ENCODE peak calls at places on chromosomes 1 and 21, in four cellular contexts. One of them, this sample, is unnamed.
A peak's percentile ranks its signal among the peaks of the same experiment; 100 is the strongest.

GRCh38 chr1:118325545-118326225 is 140.7 kb upstream of the SPAG17 start:
- DNase-seq in HepG2: no peak
- DNase-seq in K562: no peak
- DNase-seq in GM12878: no peak
- DNase-seq in this sample: no peak

GRCh38 chr21:39258207-39258606 is 55.2 kb downstream of the BRWD1 start:
- DNase-seq in HepG2: no peak
- DNase-seq in K562: no peak
- DNase-seq in GM12878: no peak
- DNase-seq in this sample: no peak

GRCh38 chr21:33587792-33588484 is 546 bp downstream of the DONSON start:
- DNase-seq in HepG2: no peak
- DNase-seq in K562: peak; percentile 67
- DNase-seq in GM12878: no peak
- DNase-seq in this sample: peak; percentile 26

GRCh38 chr1:47898156-47898825 is 98.9 kb downstream of the TRABD2B start:
- DNase-seq in HepG2: no peak
- DNase-seq in K562: no peak
- DNase-seq in GM12878: no peak
- DNase-seq in this sample: peak; percentile 42

GRCh38 chr1:88053065-88053464 is 631.0 kb upstream of the PKN2 start:
- DNase-seq in HepG2: no peak
- DNase-seq in K562: no peak
- DNase-seq in GM12878: no peak
- DNase-seq in this sample: no peak

GRCh38 chr21:31248598-31248997 is 95.5 kb downstream of the TIAM1 start:
- DNase-seq in HepG2: no peak
- DNase-seq in K562: no peak
- DNase-seq in GM12878: no peak
- DNase-seq in this sample: no peak

GRCh38 chr21:20649231-20649630 is 349.0 kb upstream of the NCAM2 start:
- DNase-seq in HepG2: no peak
- DNase-seq in K562: no peak
- DNase-seq in GM12878: no peak
- DNase-seq in this sample: no peak

GRCh38 chr1:222926566-222926965 is 111.7 kb downstream of the DISP1 start:
- DNase-seq in HepG2: no peak
- DNase-seq in K562: no peak
- DNase-seq in GM12878: no peak
- DNase-seq in this sample: no peak

GRCh38 chr1:85182700-85183099 is 18.1 kb downstream of the SYDE2 start:
- DNase-seq in HepG2: no peak
- DNase-seq in K562: no peak
- DNase-seq in GM12878: no peak
- DNase-seq in this sample: no peak

GRCh38 chr1:1283821-1284220 is 3.6 kb downstream of the SCNN1D start:
- DNase-seq in HepG2: no peak
- DNase-seq in K562: peak; percentile 56
- DNase-seq in GM12878: peak; percentile 94
- DNase-seq in this sample: peak; percentile 29

GRCh38 chr21:28793043-28793442 is 199.6 kb downstream of the LTN1 start:
- DNase-seq in HepG2: no peak
- DNase-seq in K562: peak; percentile 30
- DNase-seq in GM12878: no peak
- DNase-seq in this sample: no peak

GRCh38 chr1:209749660-209750059 is 6.2 kb upstream of the TRAF3IP3 start:
- DNase-seq in HepG2: no peak
- DNase-seq in K562: no peak
- DNase-seq in GM12878: no peak
- DNase-seq in this sample: no peak

GRCh38 chr1:167077128-167077867 is 12.9 kb downstream of the GPA33 start:
- DNase-seq in HepG2: no peak
- DNase-seq in K562: no peak
- DNase-seq in GM12878: no peak
- DNase-seq in this sample: no peak

GRCh38 chr1:58249371-58249728 is 297.2 kb downstream of the OMA1 start:
- DNase-seq in HepG2: no peak
- DNase-seq in K562: no peak
- DNase-seq in GM12878: no peak
- DNase-seq in this sample: no peak

GRCh38 chr1:195791796-195792195 is 816.4 kb downstream of the KCNT2 start:
- DNase-seq in HepG2: no peak
- DNase-seq in K562: no peak
- DNase-seq in GM12878: no peak
- DNase-seq in this sample: no peak

GRCh38 chr1:31593770-31594632 is 17.7 kb downstream of the TINAGL1 start:
- DNase-seq in HepG2: peak; percentile 62
- DNase-seq in K562: peak; percentile 80
- DNase-seq in GM12878: peak; percentile 26
- DNase-seq in this sample: peak; percentile 88

GRCh38 chr1:185534806-185535205 is 199.4 kb upstream of the HMCN1 start:
- DNase-seq in HepG2: no peak
- DNase-seq in K562: no peak
- DNase-seq in GM12878: no peak
- DNase-seq in this sample: no peak

GRCh38 chr1:226798427-226799411 is 59.6 kb upstream of the ITPKB start:
- DNase-seq in HepG2: no peak
- DNase-seq in K562: peak; percentile 84
- DNase-seq in GM12878: peak; percentile 47
- DNase-seq in this sample: no peak
- TF ChIP-seq CBFB in HepG2: no peak
- TF ChIP-seq CBFB in K562: no peak
- TF ChIP-seq CBFB in GM12878: peak; percentile 56
- TF ChIP-seq CBFB in this sample: no peak

DNA sequence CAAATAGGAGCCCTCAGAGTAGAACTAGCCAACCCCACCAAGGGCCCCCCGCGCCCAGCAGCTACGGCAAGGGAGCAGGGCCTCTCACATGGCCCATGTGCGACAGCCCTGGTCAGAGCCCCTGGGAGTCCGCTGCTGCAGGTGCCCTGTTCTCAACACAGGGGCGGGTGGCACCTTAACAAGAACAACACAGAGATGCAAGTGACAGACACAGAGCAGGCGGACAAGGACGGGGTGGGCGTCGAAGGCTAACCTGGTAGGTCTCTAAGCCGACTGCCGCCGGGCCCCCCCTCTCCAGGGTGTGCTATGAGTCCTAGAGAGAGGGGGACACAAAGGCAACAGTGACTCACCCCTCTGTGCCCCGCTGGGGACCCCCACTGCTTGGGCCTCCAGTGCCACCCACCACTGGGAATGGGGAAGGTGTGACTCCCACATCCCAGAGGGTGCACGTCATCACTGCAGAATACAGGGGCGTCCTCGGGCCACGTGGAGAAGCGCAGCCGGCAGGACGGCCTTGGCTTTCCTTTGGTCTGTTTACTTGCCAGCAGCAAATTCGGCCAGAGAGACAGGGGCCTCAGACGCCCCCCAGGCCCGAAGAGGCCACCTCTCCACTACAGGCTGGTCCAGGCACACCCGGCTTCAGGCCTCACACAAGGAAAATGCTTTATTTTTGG is 44.8 kb downstream of the PRDM15 start:
- DNase-seq in HepG2: no peak
- DNase-seq in K562: no peak
- DNase-seq in GM12878: no peak
- DNase-seq in this sample: no peak
- TF ChIP-seq CBFB in HepG2: no peak
- TF ChIP-seq CBFB in K562: no peak
- TF ChIP-seq CBFB in GM12878: no peak
- TF ChIP-seq CBFB in this sample: no peak

GRCh38 chr1:246318622-246319021 is 188.5 kb downstream of the SMYD3 start:
- DNase-seq in HepG2: no peak
- DNase-seq in K562: no peak
- DNase-seq in GM12878: no peak
- DNase-seq in this sample: no peak

GRCh38 chr1:246319111-246319510 is 188.0 kb downstream of the SMYD3 start:
- DNase-seq in HepG2: no peak
- DNase-seq in K562: no peak
- DNase-seq in GM12878: no peak
- DNase-seq in this sample: no peak

GRCh38 chr1:246317291-246317690 is 189.8 kb downstream of the SMYD3 start:
- DNase-seq in HepG2: no peak
- DNase-seq in K562: no peak
- DNase-seq in GM12878: no peak
- DNase-seq in this sample: no peak

GRCh38 chr1:246320286-246320685 is 186.8 kb downstream of the SMYD3 start:
- DNase-seq in HepG2: no peak
- DNase-seq in K562: no peak
- DNase-seq in GM12878: no peak
- DNase-seq in this sample: no peak

DNA sequence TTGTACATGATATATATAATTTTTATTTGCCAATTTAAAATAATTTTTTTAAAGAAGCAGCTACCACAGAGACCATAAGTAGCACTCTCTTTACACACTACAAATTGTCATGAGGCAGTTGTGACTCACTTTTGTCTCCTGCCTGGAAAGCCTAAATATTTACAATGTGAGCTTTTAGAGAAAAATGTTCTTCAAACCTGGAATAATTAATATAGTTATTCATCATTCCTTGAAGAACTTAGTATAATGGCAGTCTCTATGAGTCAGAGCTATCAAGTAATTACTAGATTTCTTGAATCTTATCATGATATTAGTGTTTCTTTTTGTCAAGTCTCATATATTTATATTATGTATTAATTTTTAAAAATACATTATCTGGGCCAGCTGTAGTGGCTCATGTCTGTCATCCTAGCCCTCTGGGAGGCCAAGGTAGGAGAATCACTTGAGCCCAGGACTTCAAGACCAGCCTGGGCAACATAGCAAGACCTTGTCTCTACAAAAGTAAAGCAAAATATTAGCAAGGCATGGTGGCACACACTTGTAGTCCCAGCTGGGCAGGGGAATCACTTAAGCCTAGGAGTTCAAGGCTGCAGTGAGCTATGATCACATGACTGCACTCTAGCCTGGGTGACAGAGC is 189.2 kb downstream of the SMYD3 start:
- DNase-seq in HepG2: no peak
- DNase-seq in K562: no peak
- DNase-seq in GM12878: no peak
- DNase-seq in this sample: no peak
- TF ChIP-seq CBFB in HepG2: no peak
- TF ChIP-seq CBFB in K562: no peak
- TF ChIP-seq CBFB in GM12878: no peak
- TF ChIP-seq CBFB in this sample: no peak

GRCh38 chr1:157101196-157101595 is 1.6 kb upstream of the ETV3L start:
- DNase-seq in HepG2: no peak
- DNase-seq in K562: no peak
- DNase-seq in GM12878: no peak
- DNase-seq in this sample: no peak
- TF ChIP-seq CBFB in HepG2: no peak
- TF ChIP-seq CBFB in K562: no peak
- TF ChIP-seq CBFB in GM12878: no peak
- TF ChIP-seq CBFB in this sample: no peak

DNA sequence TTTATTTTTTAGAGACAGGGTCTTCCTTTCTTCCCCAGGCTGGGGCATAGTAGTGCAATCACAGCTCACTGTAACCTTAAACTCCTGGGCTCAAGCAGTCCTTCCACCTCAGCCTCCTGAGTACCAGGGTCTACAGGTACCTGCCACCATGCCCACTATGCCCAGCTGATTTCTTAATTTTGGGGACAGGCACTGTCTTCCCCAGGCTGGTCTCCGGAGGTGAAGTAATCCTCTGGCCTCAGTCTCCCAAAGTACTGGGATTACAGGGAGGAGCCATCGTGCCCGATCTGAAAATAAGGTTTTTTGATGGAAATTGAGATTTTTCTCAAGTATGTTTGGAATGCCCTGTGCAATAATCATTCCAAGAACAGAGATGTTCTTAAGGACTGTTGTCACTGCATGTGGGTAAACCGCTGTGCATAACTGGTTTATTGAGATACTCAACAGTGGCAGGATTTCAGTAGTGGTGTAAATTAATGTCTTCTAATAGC is 934 bp upstream of the MSH4 start:
- DNase-seq in HepG2: no peak
- DNase-seq in K562: peak; percentile 30
- DNase-seq in GM12878: no peak
- DNase-seq in this sample: no peak
- TF ChIP-seq CBFB in HepG2: no peak
- TF ChIP-seq CBFB in K562: no peak
- TF ChIP-seq CBFB in GM12878: no peak
- TF ChIP-seq CBFB in this sample: no peak

GRCh38 chr1:171742577-171742922 is 685 bp upstream of the VAMP4 start:
- DNase-seq in HepG2: no peak
- DNase-seq in K562: peak; percentile 70
- DNase-seq in GM12878: no peak
- DNase-seq in this sample: peak; percentile 29
- TF ChIP-seq CBFB in HepG2: no peak
- TF ChIP-seq CBFB in K562: no peak
- TF ChIP-seq CBFB in GM12878: no peak
- TF ChIP-seq CBFB in this sample: no peak